ENCODE peak calls at places on chromosomes 11 and 22, in eight cellular contexts. M is pancreas, Y is mammary epithelial cell, F is left lung, P is esophagus squamous epithelium, X is lung, Q is IMR-90, G is uterus. T is an unnamed sample.

GRCh38 chr11:65551572-65552398 is 6.4 kb downstream of the LTBP3 start:
- DNase-seq in M (peak; percentile 81), Y (peak; percentile 35), F (peak; percentile 94), P (no peak), X (peak; percentile 77), Q (peak; percentile 22), G (no peak), T (no peak)

GRCh38 chr11:95762513-95762912 is 27.1 kb downstream of the FAM76B start:
- DNase-seq in M (no peak), Y (no peak), F (no peak), P (no peak), X (no peak), Q (peak; percentile 19), G (no peak), T (no peak)

GRCh38 chr22:47589271-47590250 is 827.1 kb downstream of the TBC1D22A start:
- DNase-seq in M (no peak), Y (no peak), F (no peak), P (no peak), X (no peak), Q (no peak), G (no peak), T (peak; percentile 27)

GRCh38 chr22:30600925-30601324 is 6.0 kb upstream of the TCN2 start:
- DNase-seq in M (no peak), Y (no peak), F (no peak), P (no peak), X (no peak), Q (no peak), G (no peak), T (no peak)

GRCh38 chr11:97019305-97019704 is 629.5 kb downstream of the JRKL start:
- DNase-seq in M (no peak), Y (no peak), F (no peak), P (no peak), X (no peak), Q (no peak), G (no peak), T (no peak)

GRCh38 chr11:75305993-75306392 is 45.5 kb downstream of the ARRB1 start:
- DNase-seq in M (no peak), Y (no peak), F (no peak), P (no peak), X (no peak), Q (no peak), G (no peak), T (no peak)

GRCh38 chr11:83691387-83692088 is 405.4 kb upstream of the CCDC90B start:
- DNase-seq in M (peak; percentile 22), Y (no peak), F (no peak), P (no peak), X (no peak), Q (no peak), G (peak; percentile 22), T (no peak)

GRCh38 chr11:112300094-112300786 is 39.6 kb upstream of the PLET1 start:
- DNase-seq in M (no peak), Y (no peak), F (no peak), P (no peak), X (no peak), Q (no peak), G (no peak), T (no peak)

GRCh38 chr11:123616505-123617198 is 37.8 kb downstream of the SCN3B start:
- DNase-seq in M (no peak), Y (peak; percentile 82), F (no peak), P (no peak), X (peak; percentile 34), Q (peak; percentile 86), G (peak; percentile 73), T (peak; percentile 84)

DNA sequence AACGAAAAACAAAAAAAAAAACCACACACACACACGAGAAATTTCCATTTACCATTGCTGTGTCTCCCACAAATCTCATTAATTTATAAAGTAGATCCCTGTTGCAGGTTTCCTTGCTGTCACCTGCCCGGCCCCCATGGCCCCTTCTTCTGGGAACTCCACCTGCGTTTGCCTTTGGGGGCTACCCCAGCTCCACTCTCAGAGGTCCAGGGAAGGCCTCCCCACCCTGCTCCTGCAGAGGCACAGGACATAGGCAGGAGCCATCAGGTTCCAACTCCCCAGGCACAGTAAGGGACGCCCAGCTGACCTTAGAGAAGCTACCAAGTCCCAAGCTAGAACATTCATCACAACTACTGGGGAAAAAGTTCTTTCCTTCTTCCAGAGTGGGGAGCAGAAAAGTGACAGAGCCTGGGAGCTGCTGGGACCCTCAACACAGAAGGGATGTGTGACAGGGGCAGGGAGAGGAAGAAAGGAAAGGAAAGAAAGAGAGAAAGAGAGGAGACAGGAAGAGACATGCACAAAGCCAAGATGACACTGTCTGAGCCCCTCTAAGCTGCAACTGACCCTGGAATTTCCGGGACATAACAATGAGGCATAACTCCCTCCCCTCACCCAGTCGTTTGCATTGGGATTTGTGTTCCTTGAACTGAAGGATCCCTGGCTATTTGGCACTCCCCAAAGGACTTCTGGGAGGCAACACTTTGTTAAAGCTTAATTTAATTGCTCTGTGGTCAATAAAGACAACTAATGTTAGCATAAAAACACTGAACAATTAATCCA is 175.7 kb downstream of the SHANK2 start:
- DNase-seq in M (no peak), Y (no peak), F (no peak), P (no peak), X (no peak), Q (no peak), G (no peak), T (no peak)
- H3K9me3 ChIP-seq in M (no peaks in the 10 kb centered on the region), Y (no peaks in the 10 kb centered on the region), F (no peaks in the 10 kb centered on the region), P (no peaks in the 10 kb centered on the region), X (peaks cover 5% of the 10 kb centered on the region), Q (no peaks in the 10 kb centered on the region), G (no peaks in the 10 kb centered on the region), T (no peaks in the 10 kb centered on the region)

GRCh38 chr11:12288934-12289666 is 88.3 kb upstream of the PARVA start:
- DNase-seq in M (no peak), Y (no peak), F (no peak), P (no peak), X (no peak), Q (no peak), G (no peak), T (no peak)

GRCh38 chr11:12288212-12288933 is 89.0 kb upstream of the PARVA start:
- DNase-seq in M (peak; percentile 57), Y (peak; percentile 76), F (no peak), P (no peak), X (peak; percentile 70), Q (peak; percentile 94), G (peak; percentile 84), T (peak; percentile 86)

GRCh38 chr11:12287009-12287373 is 90.4 kb upstream of the PARVA start:
- DNase-seq in M (no peak), Y (peak; percentile 78), F (no peak), P (no peak), X (peak; percentile 32), Q (peak; percentile 96), G (peak; percentile 77), T (peak; percentile 76)

GRCh38 chr11:12286606-12287005 is 90.8 kb upstream of the PARVA start:
- DNase-seq in M (no peak), Y (no peak), F (no peak), P (no peak), X (peak; percentile 19), Q (no peak), G (no peak), T (no peak)

DNA sequence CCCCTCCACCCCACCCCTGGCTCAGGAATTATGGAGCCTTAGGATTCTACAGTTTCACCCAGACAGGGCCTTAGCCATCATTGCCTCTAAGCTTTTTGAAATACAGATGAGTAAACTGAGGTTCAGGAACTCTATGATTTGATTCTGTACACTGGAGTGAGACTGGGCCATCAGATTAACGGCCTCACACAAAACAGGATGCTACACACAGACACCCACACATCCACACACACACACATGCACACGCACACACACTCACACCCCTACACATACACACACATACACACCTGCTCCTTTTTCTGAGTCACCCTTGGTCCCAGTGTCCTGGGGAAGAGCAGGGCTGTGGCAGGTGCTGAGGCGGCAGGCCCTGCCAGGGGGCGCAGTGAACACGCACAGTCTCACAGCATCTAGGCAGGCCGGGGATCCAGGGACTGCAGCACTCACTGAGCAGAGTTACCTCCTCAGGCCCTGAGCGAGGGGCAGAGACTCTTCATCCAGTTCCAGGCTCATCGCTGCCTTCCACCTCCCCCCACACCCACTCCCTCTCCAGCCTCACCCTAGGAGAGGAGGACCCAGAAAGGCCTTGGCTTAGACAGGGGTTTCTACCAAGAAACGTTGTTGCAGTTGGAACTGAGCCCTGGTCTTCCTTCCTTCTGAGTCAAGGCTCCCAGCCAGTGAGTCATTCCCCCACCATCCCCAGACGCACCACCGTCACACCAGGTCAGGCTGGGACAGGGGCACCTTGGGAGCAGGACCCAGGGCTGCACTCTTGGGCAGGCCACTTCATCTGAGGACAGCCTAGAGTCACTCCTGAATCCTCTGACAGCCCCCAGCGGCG is 89.8 kb upstream of the PARVA start:
- DNase-seq in M (no peak), Y (peak; percentile 91), F (no peak), P (no peak), X (peak; percentile 42), Q (peak; percentile 99), G (peak; percentile 86), T (peak; percentile 77)
- TF ChIP-seq CTCF in M (no peak), Y (peak; percentile 82), F (no peak), P (no peak), X (no peak), Q (peak; percentile 60), G (peak; percentile 45), T (no peak)

GRCh38 chr22:48842583-48842945 is 985.1 kb downstream of the BRD1 start:
- DNase-seq in M (no peak), Y (no peak), F (peak; percentile 65), P (no peak), X (no peak), Q (no peak), G (no peak), T (no peak)
- H3K9me3 ChIP-seq in M (no peaks in the 10 kb centered on the region), Y (peaks cover 53% of the 10 kb centered on the region), F (no peaks in the 10 kb centered on the region), P (no peaks in the 10 kb centered on the region), X (peaks cover under 1% of the 10 kb centered on the region), Q (peaks cover 64% of the 10 kb centered on the region), G (no peaks in the 10 kb centered on the region), T (no peaks in the 10 kb centered on the region)

GRCh38 chr11:113875414-113876073 is at the start of gene USP28:
- DNase-seq in M (peak; percentile 97), Y (peak; percentile 92), F (peak; percentile 100), P (peak; percentile 51), X (peak; percentile 97), Q (peak; percentile 95), G (peak; percentile 96), T (peak; percentile 99)

GRCh38 chr11:113874096-113874919 is 1.1 kb downstream of the USP28 start:
- DNase-seq in M (no peak), Y (peak; percentile 23), F (no peak), P (no peak), X (no peak), Q (peak; percentile 1), G (no peak), T (no peak)

GRCh38 chr11:113876074-113876797 is 864 bp upstream of the USP28 start:
- DNase-seq in M (no peak), Y (no peak), F (no peak), P (no peak), X (no peak), Q (no peak), G (no peak), T (no peak)

GRCh38 chr11:113873241-113873626 is 2.1 kb downstream of the USP28 start:
- DNase-seq in M (no peak), Y (no peak), F (no peak), P (no peak), X (no peak), Q (peak; percentile 32), G (no peak), T (peak; percentile 64)

DNA sequence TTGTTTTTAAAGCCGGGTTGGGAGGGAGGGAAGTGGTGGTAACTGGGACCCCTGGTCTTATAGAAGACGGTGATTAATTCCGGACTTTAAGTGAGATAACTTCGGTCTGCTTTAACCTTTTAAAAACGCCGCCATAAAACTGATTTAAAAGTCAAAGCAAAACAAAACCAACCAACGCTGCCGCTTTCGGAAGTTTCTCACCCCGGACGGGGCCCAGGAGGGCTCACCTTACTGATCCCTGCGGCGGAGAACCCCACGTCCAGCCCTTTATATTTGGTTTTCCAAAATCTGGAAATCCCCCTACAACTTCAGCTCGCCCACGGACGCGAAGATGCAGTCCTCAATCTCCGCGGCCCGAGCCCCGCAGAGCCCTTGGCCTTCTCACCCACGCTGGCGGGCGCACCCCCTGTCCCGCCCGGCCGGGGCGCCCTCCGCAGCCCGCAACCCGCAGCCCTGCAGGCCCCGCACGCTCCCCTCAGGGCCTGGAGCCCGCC is 405 bp downstream of the USP28 start:
- DNase-seq in M (no peak), Y (peak; percentile 43), F (no peak), P (no peak), X (no peak), Q (peak; percentile 35), G (peak; percentile 43), T (no peak)
- TF ChIP-seq CTCF in M (peak; percentile 6), Y (peak; percentile 22), F (no peak), P (peak; percentile 17), X (no peak), Q (no peak), G (peak; percentile 31), T (peak; percentile 21)